ENCODE peak calls at places on chromosome 21, in eight cellular contexts. Z is T-helper 1 cell; O is colonic mucosa; I is LoVo; M is stimulated activated CD8-positive, alpha-beta memory T cell treated with anti-CD3 and anti-CD28 coated beads, Interleukin-12 subunit alpha, Interleukin-12 subunit beta, amount 100 ng/mL, for 1 hour; W is NCI-H1436; Q is GM19239; E is fibroblast of lung. L is an unnamed sample.
A peak's percentile ranks its signal among the peaks of the same experiment; 100 is the strongest.

GRCh38 chr21:25885880-25886279 is 151.1 kb downstream of the GABPA start:
- DNase-seq in Z (no peak), O (no peak), I (no peak), M (no peak), W (no peak), Q (no peak), E (no peak), L (no peak)

GRCh38 chr21:42006765-42007164 is 3.4 kb downstream of the ZBTB21 start:
- DNase-seq in Z (no peak), O (no peak), I (no peak), M (no peak), W (no peak), Q (no peak), E (peak; percentile 16), L (no peak)

GRCh38 chr21:36990508-36991205 is 15.8 kb upstream of the RIPPLY3 start:
- DNase-seq in Z (no peak), O (no peak), I (no peak), M (no peak), W (peak; percentile 31), Q (no peak), E (no peak), L (no peak)

GRCh38 chr21:28554660-28555475 is 437.8 kb downstream of the LTN1 start:
- DNase-seq in Z (no peak), O (no peak), I (no peak), M (no peak), W (no peak), Q (no peak), E (peak; percentile 82), L (no peak)

GRCh38 chr21:41678016-41678935 is 88.6 kb downstream of the RIPK4 start:
- DNase-seq in Z (no peak), O (peak; percentile 86), I (peak; percentile 94), M (no peak), W (no peak), Q (no peak), E (peak; percentile 75), L (no peak)

GRCh38 chr21:34965200-34966174 is 83.6 kb downstream of the RUNX1 start:
- DNase-seq in Z (no peak), O (no peak), I (no peak), M (no peak), W (no peak), Q (no peak), E (peak; percentile 77), L (no peak)

GRCh38 chr21:15121655-15122120 is 56.9 kb upstream of the NRIP1 start:
- DNase-seq in Z (no peak), O (no peak), I (peak; percentile 9), M (no peak), W (no peak), Q (no peak), E (peak; percentile 58), L (no peak)

GRCh38 chr21:16086121-16086520 is 356.3 kb downstream of the USP25 start:
- DNase-seq in Z (no peak), O (no peak), I (no peak), M (no peak), W (no peak), Q (no peak), E (no peak), L (no peak)

GRCh38 chr21:44395260-44395659 is 41.8 kb downstream of the TRPM2 start:
- DNase-seq in Z (no peak), O (no peak), I (no peak), M (no peak), W (no peak), Q (no peak), E (no peak), L (no peak)

GRCh38 chr21:29196021-29196663 is 65.7 kb downstream of the MAP3K7CL start:
- DNase-seq in Z (no peak), O (peak; percentile 68), I (peak; percentile 85), M (peak; percentile 43), W (no peak), Q (peak; percentile 45), E (peak; percentile 93), L (peak; percentile 85)

GRCh38 chr21:42646076-42646825 is 7.2 kb upstream of the PDE9A start:
- DNase-seq in Z (no peak), O (no peak), I (no peak), M (no peak), W (no peak), Q (no peak), E (no peak), L (no peak)

GRCh38 chr21:25501996-25502665 is 105.2 kb downstream of the MRPL39 start:
- DNase-seq in Z (no peak), O (no peak), I (no peak), M (no peak), W (no peak), Q (no peak), E (no peak), L (peak; percentile 79)

GRCh38 chr21:32658524-32658923 is 46.3 kb upstream of the CFAP298 start:
- DNase-seq in Z (no peak), O (no peak), I (no peak), M (no peak), W (no peak), Q (no peak), E (no peak), L (no peak)

GRCh38 chr21:46651121-46651520 is 15.6 kb downstream of the PRMT2 start:
- DNase-seq in Z (no peak), O (no peak), I (no peak), M (no peak), W (no peak), Q (no peak), E (no peak), L (no peak)

GRCh38 chr21:42225042-42225441 is 6.1 kb downstream of the ABCG1 start:
- DNase-seq in Z (no peak), O (no peak), I (no peak), M (no peak), W (no peak), Q (no peak), E (no peak), L (no peak)

GRCh38 chr21:33898546-33898945 is 17.1 kb downstream of the ATP5PO start:
- DNase-seq in Z (no peak), O (no peak), I (no peak), M (no peak), W (no peak), Q (no peak), E (peak; percentile 80), L (no peak)

GRCh38 chr21:45886610-45887026 is 95.0 kb upstream of the COL6A1 start:
- DNase-seq in Z (no peak), O (no peak), I (no peak), M (no peak), W (no peak), Q (no peak), E (no peak), L (peak; percentile 73)

GRCh38 chr21:41913230-41913629 is 34.1 kb upstream of the PRDM15 start:
- DNase-seq in Z (no peak), O (no peak), I (no peak), M (no peak), W (no peak), Q (no peak), E (no peak), L (no peak)

GRCh38 chr21:41508415-41509205 is 652 bp upstream of the TMPRSS2 start:
- DNase-seq in Z (no peak), O (peak; percentile 60), I (no peak), M (no peak), W (no peak), Q (no peak), E (no peak), L (no peak)

GRCh38 chr21:26982767-26983166 is 15.9 kb upstream of the ADAMTS5 start:
- DNase-seq in Z (no peak), O (no peak), I (peak; percentile 8), M (no peak), W (no peak), Q (no peak), E (peak; percentile 33), L (no peak)

GRCh38 chr21:32886339-32886738 is 114.8 kb upstream of the PAXBP1 start:
- DNase-seq in Z (no peak), O (no peak), I (peak; percentile 55), M (no peak), W (no peak), Q (no peak), E (no peak), L (peak; percentile 72)

GRCh38 chr21:44542716-44543115 is 2.7 kb upstream of the KRTAP10-1 start:
- DNase-seq in Z (no peak), O (no peak), I (no peak), M (no peak), W (no peak), Q (no peak), E (no peak), L (no peak)

GRCh38 chr21:46253610-46254124 is 25.1 kb upstream of the LSS start:
- DNase-seq in Z (no peak), O (no peak), I (no peak), M (no peak), W (peak; percentile 81), Q (no peak), E (no peak), L (peak; percentile 77)

GRCh38 chr21:42534361-42534900 is 20.8 kb downstream of the SLC37A1 start:
- DNase-seq in Z (no peak), O (no peak), I (no peak), M (no peak), W (no peak), Q (no peak), E (no peak), L (peak; percentile 51)

GRCh38 chr21:42291751-42292562 is 23.3 kb downstream of the TFF3 start:
- DNase-seq in Z (no peak), O (no peak), I (no peak), M (no peak), W (no peak), Q (no peak), E (no peak), L (no peak)

GRCh38 chr21:46125846-46126301 is 28.0 kb downstream of the COL6A2 start:
- DNase-seq in Z (no peak), O (no peak), I (no peak), M (no peak), W (no peak), Q (no peak), E (no peak), L (peak; percentile 52)

GRCh38 chr21:16891821-16892220 is 621.0 kb upstream of the CXADR start:
- DNase-seq in Z (no peak), O (no peak), I (no peak), M (no peak), W (no peak), Q (no peak), E (peak; percentile 97), L (no peak)

GRCh38 chr21:33305344-33305671 is 19.5 kb upstream of the IFNAR1 start:
- DNase-seq in Z (no peak), O (peak; percentile 7), I (no peak), M (no peak), W (no peak), Q (no peak), E (no peak), L (no peak)